ENCODE peak calls at places on chromosomes 7 and 10, in four cellular contexts. V is CD4-positive, alpha-beta T cell; P is AG09309; D is CD8-positive, alpha-beta T cell. R is an unnamed sample.

GRCh38 chr7:150322114-150322832 is 882 bp upstream of the LRRC61 start:
- DNase-seq in P (no peak), V (peak), D (peak), R (peak)

GRCh38 chr10:88045544-88046415 is 182.4 kb downstream of the PTEN start:
- DNase-seq in P (no peak), D (no peak), V (no peak), R (no peak)

GRCh38 chr7:100679927-100680588 is 6.5 kb downstream of the GNB2 start:
- DNase-seq in D (no peak), V (no peak), P (no peak), R (no peak)

GRCh38 chr10:47034511-47035051 is 123.4 kb downstream of the PTPN20 start:
- DNase-seq in D (no peak), P (no peak), V (no peak), R (no peak)

GRCh38 chr7:29565186-29565540 is 1.5 kb downstream of the PRR15 start:
- DNase-seq in P (no peak), V (no peak), D (no peak), R (no peak)

GRCh38 chr7:47757946-47758371 is 176.0 kb upstream of the TNS3 start:
- DNase-seq in V (no peak), D (no peak), P (peak), R (no peak)

GRCh38 chr7:14754631-14755030 is 147.9 kb downstream of the DGKB start:
- DNase-seq in V (no peak), P (no peak), D (no peak), R (peak)

GRCh38 chr10:88064608-88065383 is 201.4 kb downstream of the PTEN start:
- DNase-seq in D (peak), V (no peak), P (peak), R (no peak)

GRCh38 chr7:155683714-155684113 is 39.3 kb downstream of the RBM33 start:
- DNase-seq in P (no peak), V (no peak), D (no peak), R (no peak)

GRCh38 chr7:44378744-44379143 is 53.4 kb upstream of the CAMK2B start:
- DNase-seq in V (no peak), D (no peak), P (peak), R (no peak)

GRCh38 chr10:94409016-94409657 is 6.8 kb downstream of the TBC1D12 start:
- DNase-seq in D (no peak), P (no peak), V (no peak), R (no peak)

GRCh38 chr7:27784399-27785053 is 44.6 kb downstream of the TAX1BP1 start:
- DNase-seq in P (no peak), V (no peak), D (no peak), R (no peak)

GRCh38 chr7:135385209-135385608 is 124.7 kb downstream of the CNOT4 start:
- DNase-seq in D (no peak), V (no peak), P (no peak), R (peak)

R was measured in NCI-H2029.